ENCODE peak calls at places on chromosomes 6 and 20, in ten cellular contexts. Y, L, J, N, V, A, E, K, G and T are unnamed samples.

GRCh38 chr6:44291841-44292240 is 21.3 kb downstream of the AARS2 start:
- DNase-seq in Y (no peak), L (no peak), J (no peak), N (no peak), V (peak), A (no peak), E (no peak), K (no peak), G (no peak), T (no peak)

GRCh38 chr20:19814241-19814640 is 56.2 kb downstream of the RIN2 start:
- DNase-seq in Y (no peak), L (no peak), J (no peak), N (no peak), V (no peak), A (no peak), E (no peak), K (no peak), G (no peak), T (no peak)

GRCh38 chr20:63441777-63442493 is 30.5 kb downstream of the KCNQ2 start:
- DNase-seq in Y (peak), L (peak), J (peak), N (peak), V (no peak), A (peak), E (peak), K (peak), G (peak), T (no peak)

GRCh38 chr6:164290101-164290500 is 875.6 kb downstream of the QKI start:
- DNase-seq in Y (no peak), L (no peak), J (no peak), N (no peak), V (no peak), A (no peak), E (no peak), K (no peak), G (no peak), T (no peak)

GRCh38 chr6:63739094-63739687 is 103.6 kb downstream of the PHF3 start:
- DNase-seq in Y (no peak), L (no peak), J (no peak), N (no peak), V (no peak), A (no peak), E (no peak), K (no peak), G (no peak), T (no peak)

GRCh38 chr6:11830105-11830504 is 51.5 kb upstream of the ADTRP start:
- DNase-seq in Y (no peak), L (no peak), J (no peak), N (no peak), V (no peak), A (no peak), E (no peak), K (no peak), G (no peak), T (no peak)

GRCh38 chr6:46378882-46379405 is 112.3 kb downstream of the RCAN2 start:
- DNase-seq in Y (no peak), L (no peak), J (no peak), N (no peak), V (no peak), A (no peak), E (no peak), K (no peak), G (peak), T (no peak)

GRCh38 chr20:39823239-39823638 is 861.1 kb downstream of the DHX35 start:
- DNase-seq in Y (no peak), L (peak), J (peak), N (no peak), V (no peak), A (no peak), E (no peak), K (no peak), G (peak), T (peak)

GRCh38 chr20:22949710-22950109 is 85.4 kb upstream of the SSTR4 start:
- DNase-seq in Y (no peak), L (no peak), J (peak), N (no peak), V (no peak), A (no peak), E (no peak), K (no peak), G (peak), T (no peak)

GRCh38 chr6:9732056-9732455 is 682.8 kb downstream of the TFAP2A start:
- DNase-seq in Y (no peak), L (no peak), J (no peak), N (no peak), V (no peak), A (no peak), E (no peak), K (no peak), G (no peak), T (no peak)

GRCh38 chr20:41627611-41628244 is 9.6 kb upstream of the CHD6 start:
- DNase-seq in Y (no peak), L (no peak), J (no peak), N (no peak), V (no peak), A (no peak), E (no peak), K (no peak), G (no peak), T (no peak)

GRCh38 chr6:106325336-106326178 is at the start of gene ATG5:
- DNase-seq in Y (peak), L (peak), J (peak), N (peak), V (peak), A (peak), E (peak), K (peak), G (peak), T (peak)
- TF ChIP-seq CTCF in Y (no peak), L (no peak), J (no peak), N (no peak), V (no peak), A (no peak), E (no peak), K (no peak), G (no peak), T (no peak)

GRCh38 chr6:33410050-33410710 is 634 bp upstream of the PHF1 start:
- DNase-seq in Y (peak), L (peak), J (peak), N (peak), V (peak), A (peak), E (peak), K (peak), G (peak), T (peak)

GRCh38 chr6:33413200-33413599 is 2.4 kb downstream of the PHF1 start:
- DNase-seq in Y (no peak), L (no peak), J (no peak), N (no peak), V (peak), A (no peak), E (no peak), K (no peak), G (no peak), T (no peak)

GRCh38 chr6:33412140-33413009 is 1.6 kb downstream of the PHF1 start:
- DNase-seq in Y (no peak), L (no peak), J (no peak), N (no peak), V (peak), A (no peak), E (no peak), K (no peak), G (no peak), T (no peak)

GRCh38 chr6:33411632-33412005 is 805 bp downstream of the PHF1 start:
- DNase-seq in Y (no peak), L (no peak), J (no peak), N (no peak), V (peak), A (no peak), E (no peak), K (no peak), G (no peak), T (no peak)

GRCh38 chr6:33410711-33411631 is at the start of gene PHF1:
- DNase-seq in Y (peak), L (peak), J (peak), N (peak), V (peak), A (peak), E (peak), K (peak), G (no peak), T (no peak)
- TF ChIP-seq CTCF in Y (peak), L (no peak), J (no peak), N (no peak), V (peak), A (peak), E (no peak), K (no peak), G (no peak), T (no peak)

GRCh38 chr6:34633256-34633655 is 63.3 kb downstream of the ILRUN start:
- DNase-seq in Y (no peak), L (no peak), J (no peak), N (no peak), V (no peak), A (no peak), E (no peak), K (no peak), G (no peak), T (no peak)
- TF ChIP-seq CTCF in Y (no peak), L (no peak), J (no peak), N (no peak), V (no peak), A (no peak), E (no peak), K (no peak), G (no peak), T (no peak)

GRCh38 chr6:168908887-168909286 is 344.8 kb downstream of the THBS2 start:
- DNase-seq in Y (no peak), L (peak), J (peak), N (no peak), V (no peak), A (no peak), E (no peak), K (no peak), G (peak), T (no peak)
- TF ChIP-seq CTCF in Y (no peak), L (peak), J (no peak), N (no peak), V (no peak), A (no peak), E (no peak), K (no peak), G (no peak), T (peak)

DNA sequence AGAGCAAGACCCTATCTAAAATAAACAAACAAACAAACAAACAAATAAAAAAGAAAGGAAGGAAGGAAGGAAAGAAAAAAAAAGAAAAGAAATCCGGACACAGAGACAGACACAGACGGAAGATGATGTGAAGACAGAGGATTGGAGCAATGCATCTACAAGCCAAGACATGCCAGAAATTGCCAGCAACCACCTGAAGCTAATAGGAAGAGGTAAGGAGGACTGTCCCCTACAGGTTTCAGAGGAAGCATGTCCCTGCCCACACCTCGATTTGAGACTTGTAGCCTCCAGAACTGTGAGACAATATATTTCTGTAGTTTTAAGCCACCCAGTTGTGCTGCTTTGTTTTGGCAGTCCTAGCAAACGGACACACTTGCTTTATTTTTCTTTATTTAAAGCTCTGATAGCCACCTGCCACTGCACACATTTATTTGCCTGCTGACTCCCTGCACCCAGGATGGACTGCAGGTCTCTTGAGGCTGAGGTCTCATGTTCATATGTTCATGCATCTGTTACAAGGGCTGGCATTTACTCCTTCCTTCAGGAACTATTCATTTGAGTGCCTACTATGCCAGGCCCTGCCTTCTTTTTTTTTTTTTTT is 20.7 kb upstream of the ZMYND8 start:
- DNase-seq in Y (no peak), L (no peak), J (no peak), N (no peak), V (no peak), A (no peak), E (no peak), K (peak), G (peak), T (no peak)
- TF ChIP-seq CTCF in Y (no peak), L (no peak), J (no peak), N (no peak), V (no peak), A (no peak), E (peak), K (peak), G (peak), T (no peak)

DNA sequence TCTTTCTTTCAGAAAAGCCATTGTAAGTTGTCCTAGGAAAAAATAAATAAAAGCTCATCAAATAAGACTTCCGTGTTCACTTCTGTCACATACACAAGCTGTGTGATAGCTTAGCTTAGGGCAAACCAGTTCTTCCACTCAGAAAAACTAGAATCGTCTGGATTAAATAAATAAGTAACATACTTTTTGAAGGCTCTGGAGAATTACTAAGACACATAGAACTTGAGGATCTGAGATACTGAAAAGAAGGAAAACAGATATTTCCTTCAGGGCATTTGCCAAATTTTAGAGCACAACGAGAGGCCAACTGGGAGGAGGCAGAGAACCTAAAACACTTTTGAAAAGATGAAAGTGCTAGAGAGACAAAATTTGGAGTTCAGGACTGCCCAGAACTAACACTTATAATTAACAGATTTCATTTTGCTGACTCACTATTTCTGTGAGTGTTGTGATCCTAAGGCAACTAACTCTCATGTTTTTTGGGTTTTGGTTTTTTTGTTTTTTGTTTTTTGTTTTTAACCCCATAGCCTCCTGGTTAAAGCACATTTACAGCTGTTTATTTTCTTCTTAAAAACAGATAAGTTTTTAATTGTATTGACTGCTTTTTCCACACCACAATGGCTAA is 38.7 kb upstream of the THEMIS start:
- DNase-seq in Y (no peak), L (peak), J (peak), N (no peak), V (no peak), A (no peak), E (no peak), K (no peak), G (no peak), T (peak)
- TF ChIP-seq CTCF in Y (no peak), L (no peak), J (no peak), N (no peak), V (no peak), A (no peak), E (no peak), K (no peak), G (no peak), T (no peak)

GRCh38 chr6:81734081-81734480 is 18.4 kb downstream of the TENT5A start:
- DNase-seq in Y (no peak), L (peak), J (peak), N (no peak), V (no peak), A (no peak), E (no peak), K (no peak), G (no peak), T (no peak)
- TF ChIP-seq CTCF in Y (no peak), L (no peak), J (no peak), N (no peak), V (no peak), A (no peak), E (peak), K (no peak), G (no peak), T (no peak)

DNA sequence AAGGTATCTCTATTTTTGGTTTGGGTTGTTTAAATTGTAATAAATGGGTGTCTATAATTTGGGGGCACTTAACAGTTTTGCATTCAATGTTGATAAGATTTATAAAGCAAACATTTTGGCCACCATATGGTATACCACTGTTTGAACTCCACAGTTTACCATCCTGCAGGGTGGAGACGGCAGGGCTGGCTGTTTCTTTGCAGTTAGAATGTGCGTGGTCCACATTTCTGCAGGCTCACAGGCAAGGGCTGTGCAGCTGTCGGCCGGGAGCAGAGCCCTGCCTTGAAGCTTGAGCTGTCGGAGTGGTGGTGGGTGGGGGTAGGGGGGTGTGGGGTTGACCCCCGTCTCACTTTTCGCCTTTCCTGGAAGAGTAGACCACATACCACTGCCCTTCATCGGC is 135.9 kb downstream of the CDH4 start:
- DNase-seq in Y (no peak), L (no peak), J (no peak), N (no peak), V (no peak), A (no peak), E (no peak), K (no peak), G (no peak), T (no peak)
- TF ChIP-seq CTCF in Y (no peak), L (no peak), J (no peak), N (no peak), V (no peak), A (no peak), E (no peak), K (no peak), G (no peak), T (no peak)

DNA sequence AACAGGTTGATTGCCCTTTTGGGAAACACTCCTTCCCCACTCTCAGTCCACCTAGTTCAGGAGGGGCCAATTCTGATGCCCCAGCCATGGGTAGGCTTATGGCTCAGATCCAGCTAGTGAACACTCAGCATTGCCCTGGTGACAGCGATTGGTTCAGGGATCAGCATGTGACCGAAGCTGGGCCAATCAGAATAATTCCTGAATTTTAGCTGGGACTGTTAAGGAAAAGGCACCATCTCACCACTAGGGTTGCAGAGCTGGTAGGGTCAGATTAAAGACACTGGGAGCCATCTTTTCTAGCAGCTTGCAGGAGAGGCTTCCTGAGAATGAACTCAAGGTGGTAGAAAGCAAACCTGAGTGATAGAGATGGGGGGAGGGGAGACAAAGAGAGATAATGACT is 44.4 kb downstream of the EYA2 start:
- DNase-seq in Y (no peak), L (no peak), J (peak), N (no peak), V (no peak), A (peak), E (no peak), K (peak), G (no peak), T (no peak)
- TF ChIP-seq CTCF in Y (no peak), L (no peak), J (peak), N (no peak), V (no peak), A (peak), E (peak), K (no peak), G (peak), T (peak)